ENCODE peak calls at places on chromosomes 2 and 18, in seven cellular contexts. A is fibroblast of lung, C is H1, Q is neural progenitor cell, P is DND-41, E is GM12878, U is GM23338. T is an unnamed sample.

GRCh38 chr2:151730242-151730975 is 3.9 kb downstream of the NEB start:
- DNase-seq in C (no peak), E (no peak), Q (no peak), P (no peak), U (peak; percentile 63), A (peak; percentile 71), T (peak; percentile 69)

GRCh38 chr2:41267929-41268659 is 779.7 kb upstream of the PKDCC start:
- DNase-seq in C (no peak), P (peak; percentile 9), U (no peak), E (no peak), A (no peak), Q (no peak), T (no peak)

GRCh38 chr2:46955764-46956163 is 40.2 kb upstream of the MCFD2 start:
- DNase-seq in P (no peak), C (no peak), A (no peak), U (no peak), Q (no peak), E (no peak), T (no peak)

GRCh38 chr2:207558106-207558505 is 28.3 kb downstream of the CREB1 start:
- DNase-seq in Q (no peak), A (peak; percentile 74), C (no peak), U (no peak), P (no peak), E (no peak), T (peak; percentile 75)

GRCh38 chr2:189581354-189582139 is 961 bp upstream of the SLC40A1 start:
- DNase-seq in Q (peak; percentile 50), A (no peak), C (no peak), P (peak; percentile 79), U (peak; percentile 82), E (no peak), T (no peak)

GRCh38 chr2:108612514-108613183 is 78.4 kb downstream of the LIMS1 start:
- DNase-seq in P (no peak), Q (no peak), E (peak; percentile 91), C (no peak), A (no peak), U (no peak), T (no peak)

GRCh38 chr18:70555046-70555445 is 266.2 kb downstream of the SOCS6 start:
- DNase-seq in C (no peak), U (no peak), P (no peak), A (no peak), Q (no peak), E (no peak), T (no peak)

GRCh38 chr2:156537147-156537546 is 101.0 kb downstream of the GPD2 start:
- DNase-seq in A (peak; percentile 77), Q (no peak), E (no peak), C (no peak), P (no peak), U (no peak), T (peak; percentile 75)

GRCh38 chr2:176122633-176123482 is at the start of gene HOXD9:
- DNase-seq in Q (peak; percentile 67), E (no peak), P (no peak), U (no peak), A (no peak), C (peak; percentile 75), T (peak; percentile 91)

GRCh38 chr2:130884013-130884412 is 47.3 kb downstream of the ARHGEF4 start:
- DNase-seq in U (no peak), Q (no peak), C (no peak), A (no peak), E (no peak), P (no peak), T (no peak)

GRCh38 chr2:216450346-216450745 is 38.1 kb downstream of the SMARCAL1 start:
- DNase-seq in U (no peak), Q (no peak), E (no peak), A (no peak), C (no peak), P (no peak), T (no peak)

GRCh38 chr2:112156152-112156986 is 18.2 kb downstream of the FBLN7 start:
- DNase-seq in A (peak; percentile 73), Q (peak; percentile 60), E (no peak), C (no peak), U (no peak), P (peak; percentile 40), T (peak; percentile 49)

GRCh38 chr18:23838801-23839366 is 149.6 kb downstream of the LAMA3 start:
- DNase-seq in A (peak; percentile 80), P (no peak), Q (no peak), E (no peak), C (no peak), U (no peak), T (peak; percentile 77)

GRCh38 chr2:25316101-25316500 is 25.6 kb downstream of the DNMT3A start:
- DNase-seq in A (no peak), C (no peak), P (no peak), E (no peak), Q (no peak), U (no peak), T (no peak)

GRCh38 chr2:84459028-84459943 is at the start of gene SUCLG1:
- DNase-seq in Q (peak; percentile 88), P (peak; percentile 87), E (peak; percentile 72), A (peak; percentile 77), U (peak; percentile 88), C (peak; percentile 87), T (peak; percentile 95)

GRCh38 chr2:199459286-199460100 is 1.8 kb upstream of the SATB2 start:
- DNase-seq in Q (peak; percentile 94), U (peak; percentile 94), P (peak; percentile 69), C (peak; percentile 92), E (peak; percentile 16), A (peak; percentile 97), T (peak; percentile 98)

GRCh38 chr2:240603846-240604245 is 17.3 kb downstream of the CAPN10 start:
- DNase-seq in C (no peak), A (no peak), U (no peak), P (no peak), Q (no peak), E (no peak), T (no peak)

GRCh38 chr2:2229898-2230817 is 100.9 kb downstream of the MYT1L start:
- DNase-seq in P (no peak), C (no peak), U (no peak), Q (no peak), A (no peak), E (no peak), T (peak; percentile 20)

GRCh38 chr2:200396726-200397348 is 90.3 kb downstream of the SPATS2L start:
- DNase-seq in E (no peak), Q (no peak), P (no peak), A (peak; percentile 43), C (no peak), U (no peak), T (peak; percentile 57)

GRCh38 chr2:236663671-236664101 is 94.1 kb downstream of the ACKR3 start:
- DNase-seq in A (peak; percentile 93), Q (no peak), C (no peak), U (no peak), P (no peak), E (no peak), T (peak; percentile 95)

GRCh38 chr2:121257476-121257831 is 27.5 kb downstream of the TFCP2L1 start:
- DNase-seq in U (no peak), Q (no peak), C (no peak), E (no peak), P (no peak), A (peak; percentile 13), T (no peak)

GRCh38 chr2:54461251-54461650 is 5.1 kb downstream of the SPTBN1 start:
- DNase-seq in U (no peak), E (no peak), Q (no peak), P (no peak), A (no peak), C (no peak), T (peak; percentile 84)

DNA sequence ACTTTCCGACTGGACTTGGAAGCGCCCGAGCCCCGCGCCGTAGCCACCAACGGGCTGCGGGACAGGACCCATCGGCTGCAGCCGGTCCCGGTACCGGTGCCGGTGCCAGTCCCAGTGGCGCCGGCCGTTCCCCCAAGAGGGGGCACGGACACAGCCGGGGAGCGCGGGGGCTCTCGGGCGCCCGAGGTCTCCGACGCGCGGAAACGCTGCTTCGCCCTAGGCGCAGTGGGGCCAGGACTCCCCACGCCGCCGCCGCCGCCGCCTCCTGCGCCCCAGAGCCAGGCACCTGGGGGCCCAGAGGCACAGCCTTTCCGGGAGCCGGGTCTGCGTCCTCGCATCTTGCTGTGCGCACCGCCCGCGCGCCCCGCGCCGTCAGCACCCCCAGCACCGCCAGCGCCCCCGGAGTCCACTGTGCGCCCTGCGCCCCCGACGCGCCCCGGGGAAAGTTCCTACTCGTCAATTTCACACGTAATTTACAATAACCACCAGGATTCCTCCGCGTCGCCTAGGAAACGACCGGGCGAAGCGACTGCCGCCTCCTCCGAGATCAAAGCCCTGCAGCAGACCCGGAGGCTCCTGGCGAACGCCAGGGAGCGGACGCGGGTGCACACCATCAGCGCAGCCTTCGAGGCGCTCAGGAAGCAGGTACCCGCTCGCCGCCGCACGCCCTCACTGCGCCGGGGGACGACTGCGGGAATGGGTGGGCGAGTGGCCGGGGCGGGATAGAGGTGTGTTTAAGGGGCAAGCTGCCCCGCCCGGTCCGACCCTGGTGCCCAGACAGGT is 713 bp downstream of the ATOH8 start:
- DNase-seq in A (peak; percentile 63), U (peak; percentile 79), Q (peak; percentile 86), E (no peak), P (peak; percentile 49), C (peak; percentile 80), T (peak; percentile 83)
- TF ChIP-seq EZH2 in A (no peak), U (no peak), Q (peak; percentile 18), E (no peak), P (no peak), C (peak; percentile 75), T (no peak)

DNA sequence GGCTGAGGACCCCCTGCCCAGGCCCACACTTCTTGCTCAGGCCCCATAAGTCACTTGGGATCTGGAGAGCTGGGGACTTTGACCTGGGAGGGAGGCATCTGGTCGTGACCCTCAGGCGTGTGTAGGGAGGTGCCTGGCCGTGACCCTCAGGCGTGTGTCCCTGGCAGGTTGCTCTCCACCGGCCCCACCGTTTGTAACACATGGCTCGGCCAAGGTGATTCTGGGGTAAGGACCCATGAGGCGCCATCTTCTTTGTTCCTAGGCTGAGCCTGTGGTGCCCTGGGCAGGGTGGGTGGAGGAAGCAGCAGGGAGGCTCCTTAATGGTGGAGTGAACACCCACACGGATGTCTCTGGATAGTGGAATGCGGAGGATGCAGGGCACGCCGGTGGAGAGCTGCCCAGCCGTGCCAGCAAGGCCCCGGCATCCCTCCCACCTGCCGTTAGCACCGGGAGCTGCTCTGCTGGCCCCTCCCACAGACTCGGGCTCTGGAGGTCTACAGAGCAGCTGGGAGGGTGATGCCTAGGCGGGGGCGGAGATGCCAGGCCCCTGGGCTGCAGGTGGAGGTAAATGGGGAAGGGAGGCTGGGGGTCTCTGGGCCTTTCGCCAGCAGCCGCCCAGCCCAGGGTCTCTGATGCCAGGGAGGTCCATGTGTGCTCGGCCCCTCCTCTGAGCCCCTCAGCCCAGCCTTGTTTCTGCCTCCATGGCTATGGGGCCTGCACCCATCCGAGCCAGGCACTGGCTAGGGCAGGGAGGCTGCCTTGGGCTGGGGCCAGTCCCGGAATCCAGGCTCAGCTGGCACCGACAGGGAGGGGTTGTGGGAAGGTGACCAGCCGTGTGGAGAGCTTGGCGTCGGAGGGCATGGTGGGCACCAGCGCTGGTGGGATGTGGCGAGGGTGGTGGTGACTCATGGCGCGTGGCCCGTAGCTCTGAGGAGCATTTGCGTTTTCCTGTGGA is 1.1 kb upstream of the GAL3ST2 start:
- DNase-seq in E (no peak), C (peak; percentile 43), P (peak; percentile 1), U (no peak), A (no peak), Q (no peak), T (peak; percentile 17)
- TF ChIP-seq EZH2 in E (no peak), C (no peak), P (no peak), U (no peak), A (no peak), Q (no peak), T (no peak)

GRCh38 chr2:4915348-4915747 is 776.8 kb upstream of the SOX11 start:
- DNase-seq in A (no peak), U (no peak), P (no peak), Q (no peak), C (no peak), E (no peak), T (no peak)
- TF ChIP-seq EZH2 in A (no peak), U (no peak), P (no peak), Q (no peak), C (no peak), E (no peak), T (no peak)

GRCh38 chr2:104854507-104855173 is 725 bp downstream of the POU3F3 start:
- DNase-seq in C (peak; percentile 67), E (no peak), P (no peak), U (peak; percentile 25), A (peak; percentile 55), Q (peak; percentile 53), T (peak; percentile 12)
- TF ChIP-seq EZH2 in C (peak; percentile 95), E (peak; percentile 39), P (no peak), U (peak; percentile 100), A (peak; percentile 94), Q (peak; percentile 99), T (peak; percentile 100)